ENCODE peak calls at places on chromosomes 6 and 20, in six cellular contexts. H, D, F, L, X and U are unnamed samples.

GRCh38 chr6:88609973-88610372 is 353.4 kb downstream of the RNGTT start:
- DNase-seq in F (no peak), D (no peak), H (no peak), L (no peak), X (no peak), U (no peak)

GRCh38 chr6:74826318-74826717 is 379.5 kb downstream of the COL12A1 start:
- DNase-seq in D (no peak), F (no peak), L (no peak), X (no peak), H (no peak), U (no peak)

GRCh38 chr20:11350126-11351005 is 567.3 kb upstream of the BTBD3 start:
- DNase-seq in X (no peak), D (no peak), L (no peak), F (peak), H (no peak), U (no peak)

GRCh38 chr20:36717657-36718056 is 28.2 kb downstream of the NDRG3 start:
- DNase-seq in X (no peak), H (no peak), F (peak), L (no peak), D (no peak), U (no peak)

GRCh38 chr6:90068264-90068663 is 174.0 kb downstream of the GJA10 start:
- DNase-seq in X (no peak), L (no peak), H (no peak), D (peak), F (peak), U (peak)

GRCh38 chr6:39065561-39065960 is 17.0 kb downstream of the GLP1R start:
- DNase-seq in L (no peak), F (no peak), H (peak), X (no peak), D (no peak), U (no peak)

GRCh38 chr6:152432758-152433157 is 204.4 kb downstream of the SYNE1 start:
- DNase-seq in H (no peak), X (no peak), L (no peak), D (no peak), F (no peak), U (no peak)

GRCh38 chr6:149060985-149061760 is 256.3 kb upstream of the TAB2 start:
- DNase-seq in H (no peak), D (peak), F (no peak), X (no peak), L (no peak), U (peak)

GRCh38 chr20:3297096-3297411 is 58.1 kb upstream of the SLC4A11 start:
- DNase-seq in H (no peak), X (no peak), D (no peak), L (no peak), F (no peak), U (no peak)

GRCh38 chr20:63858393-63859165 is 2.7 kb upstream of the ABHD16B start:
- DNase-seq in H (peak), X (no peak), F (peak), D (no peak), L (no peak), U (peak)